ENCODE peak calls at places on chromosomes 11 and 22, in four cellular contexts. One of them, this sample, is unnamed.

GRCh38 chr22:22756109-22756508 is 111.7 kb downstream of the GGTLC2 start:
- DNase-seq in T-helper 2 cell: no peak
- DNase-seq in effector memory CD8-positive, alpha-beta T cell: no peak
- DNase-seq in iPS DF 6.9: no peak
- DNase-seq in this sample: no peak

GRCh38 chr11:134049303-134049702 is 19.6 kb upstream of the JAM3 start:
- DNase-seq in T-helper 2 cell: no peak
- DNase-seq in effector memory CD8-positive, alpha-beta T cell: no peak
- DNase-seq in iPS DF 6.9: no peak
- DNase-seq in this sample: no peak

GRCh38 chr11:14029971-14030531 is 67.5 kb downstream of the SPON1 start:
- DNase-seq in T-helper 2 cell: no peak
- DNase-seq in effector memory CD8-positive, alpha-beta T cell: no peak
- DNase-seq in iPS DF 6.9: no peak
- DNase-seq in this sample: no peak

GRCh38 chr11:121743285-121743684 is 290.5 kb upstream of the SORL1-AS1 start:
- DNase-seq in T-helper 2 cell: no peak
- DNase-seq in effector memory CD8-positive, alpha-beta T cell: no peak
- DNase-seq in iPS DF 6.9: no peak
- DNase-seq in this sample: no peak

GRCh38 chr22:19730662-19731360 is 7.5 kb downstream of the GP1BB start:
- DNase-seq in T-helper 2 cell: peak
- DNase-seq in effector memory CD8-positive, alpha-beta T cell: peak
- DNase-seq in iPS DF 6.9: no peak
- DNase-seq in this sample: peak

GRCh38 chr22:46432164-46433068 is 96.9 kb downstream of the TRMU start:
- DNase-seq in T-helper 2 cell: no peak
- DNase-seq in effector memory CD8-positive, alpha-beta T cell: peak
- DNase-seq in iPS DF 6.9: no peak
- DNase-seq in this sample: no peak

GRCh38 chr11:73149105-73149504 is 7.0 kb upstream of the FCHSD2 start:
- DNase-seq in T-helper 2 cell: no peak
- DNase-seq in effector memory CD8-positive, alpha-beta T cell: no peak
- DNase-seq in iPS DF 6.9: no peak
- DNase-seq in this sample: no peak

GRCh38 chr11:13343931-13344717 is 66.5 kb downstream of the BMAL1 start:
- DNase-seq in T-helper 2 cell: peak
- DNase-seq in effector memory CD8-positive, alpha-beta T cell: peak
- DNase-seq in iPS DF 6.9: peak
- DNase-seq in this sample: peak

GRCh38 chr11:8068605-8069221 is 12.3 kb upstream of the TUB start:
- DNase-seq in T-helper 2 cell: no peak
- DNase-seq in effector memory CD8-positive, alpha-beta T cell: no peak
- DNase-seq in iPS DF 6.9: no peak
- DNase-seq in this sample: no peak

GRCh38 chr22:19645905-19646304 is 68.4 kb upstream of the SEPTIN5 start:
- DNase-seq in T-helper 2 cell: no peak
- DNase-seq in effector memory CD8-positive, alpha-beta T cell: no peak
- DNase-seq in iPS DF 6.9: no peak
- DNase-seq in this sample: no peak

GRCh38 chr11:28231475-28231874 is 123.3 kb downstream of the METTL15 start:
- DNase-seq in T-helper 2 cell: no peak
- DNase-seq in effector memory CD8-positive, alpha-beta T cell: no peak
- DNase-seq in iPS DF 6.9: no peak
- DNase-seq in this sample: no peak

GRCh38 chr11:11931461-11932055 is 76.9 kb downstream of the DKK3 start:
- DNase-seq in T-helper 2 cell: no peak
- DNase-seq in effector memory CD8-positive, alpha-beta T cell: peak
- DNase-seq in iPS DF 6.9: no peak
- DNase-seq in this sample: no peak

GRCh38 chr22:24179478-24180210 is 1.6 kb upstream of the SUSD2 start:
- DNase-seq in T-helper 2 cell: no peak
- DNase-seq in effector memory CD8-positive, alpha-beta T cell: no peak
- DNase-seq in iPS DF 6.9: no peak
- DNase-seq in this sample: no peak

GRCh38 chr11:91972665-91973266 is 251.9 kb upstream of the FAT3 start:
- DNase-seq in T-helper 2 cell: no peak
- DNase-seq in effector memory CD8-positive, alpha-beta T cell: no peak
- DNase-seq in iPS DF 6.9: no peak
- DNase-seq in this sample: no peak

GRCh38 chr11:123546515-123546914 is 107.9 kb downstream of the SCN3B start:
- DNase-seq in T-helper 2 cell: no peak
- DNase-seq in effector memory CD8-positive, alpha-beta T cell: no peak
- DNase-seq in iPS DF 6.9: no peak
- DNase-seq in this sample: no peak

GRCh38 chr22:49330421-49331222 is 497.1 kb downstream of the BRD1 start:
- DNase-seq in T-helper 2 cell: no peak
- DNase-seq in effector memory CD8-positive, alpha-beta T cell: no peak
- DNase-seq in iPS DF 6.9: no peak
- DNase-seq in this sample: no peak

GRCh38 chr11:92284107-92284506 is 59.5 kb downstream of the FAT3 start:
- DNase-seq in T-helper 2 cell: no peak
- DNase-seq in effector memory CD8-positive, alpha-beta T cell: no peak
- DNase-seq in iPS DF 6.9: no peak
- DNase-seq in this sample: no peak

GRCh38 chr11:30889116-30889765 is 303.1 kb upstream of the MPPED2 start:
- DNase-seq in T-helper 2 cell: no peak
- DNase-seq in effector memory CD8-positive, alpha-beta T cell: no peak
- DNase-seq in iPS DF 6.9: no peak
- DNase-seq in this sample: no peak

GRCh38 chr11:19102521-19102900 is 14.5 kb upstream of the ZDHHC13 start:
- DNase-seq in T-helper 2 cell: no peak
- DNase-seq in effector memory CD8-positive, alpha-beta T cell: no peak
- DNase-seq in iPS DF 6.9: no peak
- DNase-seq in this sample: no peak

GRCh38 chr11:118838905-118839553 is 44.7 kb upstream of the CXCR5 start:
- DNase-seq in T-helper 2 cell: no peak
- DNase-seq in effector memory CD8-positive, alpha-beta T cell: no peak
- DNase-seq in iPS DF 6.9: no peak
- DNase-seq in this sample: no peak

GRCh38 chr11:117959438-117960149 is 26.6 kb upstream of the IL10RA start:
- DNase-seq in T-helper 2 cell: no peak
- DNase-seq in effector memory CD8-positive, alpha-beta T cell: no peak
- DNase-seq in iPS DF 6.9: no peak
- DNase-seq in this sample: no peak

GRCh38 chr11:108870373-108871020 is 205.6 kb downstream of the DDX10 start:
- DNase-seq in T-helper 2 cell: no peak
- DNase-seq in effector memory CD8-positive, alpha-beta T cell: no peak
- DNase-seq in iPS DF 6.9: no peak
- DNase-seq in this sample: no peak

GRCh38 chr11:45272701-45273100 is 13.4 kb downstream of the SYT13 start:
- DNase-seq in T-helper 2 cell: no peak
- DNase-seq in effector memory CD8-positive, alpha-beta T cell: no peak
- DNase-seq in iPS DF 6.9: no peak
- DNase-seq in this sample: no peak

GRCh38 chr11:76606102-76606793 is 64.3 kb downstream of the LRRC32 start:
- DNase-seq in T-helper 2 cell: no peak
- DNase-seq in effector memory CD8-positive, alpha-beta T cell: no peak
- DNase-seq in iPS DF 6.9: no peak
- DNase-seq in this sample: no peak

GRCh38 chr11:63901660-63902059 is 15.3 kb downstream of the RCOR2 start:
- DNase-seq in T-helper 2 cell: no peak
- DNase-seq in effector memory CD8-positive, alpha-beta T cell: no peak
- DNase-seq in iPS DF 6.9: no peak
- DNase-seq in this sample: no peak

GRCh38 chr11:64660205-64660604 is 62.8 kb downstream of the NRXN2 start:
- DNase-seq in T-helper 2 cell: no peak
- DNase-seq in effector memory CD8-positive, alpha-beta T cell: no peak
- DNase-seq in iPS DF 6.9: no peak
- DNase-seq in this sample: no peak

GRCh38 chr22:45329536-45329936 is 19.8 kb downstream of the FAM118A start:
- DNase-seq in T-helper 2 cell: no peak
- DNase-seq in effector memory CD8-positive, alpha-beta T cell: no peak
- DNase-seq in iPS DF 6.9: no peak
- DNase-seq in this sample: no peak

This sample was measured in effector memory CD4-positive, alpha-beta T cell.